ENCODE peak calls at places on chromosomes 3 and 15, in six cellular contexts. T is omental fat pad; C is GDM1; O is A172; U is EL; Q is effector memory CD4-positive, alpha-beta T cell. S is an unnamed sample.

GRCh38 chr3:172065534-172065933 is 26.2 kb downstream of the FNDC3B start:
- DNase-seq in T (no peak), C (no peak), O (no peak), U (peak), Q (no peak), S (peak)

GRCh38 chr15:86743283-86743903 is 663.7 kb downstream of the AGBL1 start:
- DNase-seq in T (no peak), C (peak), O (peak), U (no peak), Q (peak), S (peak)

GRCh38 chr3:183613366-183614293 is 21.8 kb upstream of the KLHL24 start:
- DNase-seq in T (no peak), C (no peak), O (no peak), U (no peak), Q (no peak), S (no peak)

GRCh38 chr3:126342991-126343661 is 14.1 kb downstream of the KLF15 start:
- DNase-seq in T (no peak), C (no peak), O (no peak), U (peak), Q (no peak), S (peak)

GRCh38 chr3:39432342-39432741 is 25.8 kb downstream of the RPSA start:
- DNase-seq in T (no peak), C (no peak), O (peak), U (no peak), Q (no peak), S (no peak)

GRCh38 chr3:192915306-192915705 is 2.4 kb downstream of the MB21D2 start:
- DNase-seq in T (no peak), C (no peak), O (peak), U (peak), Q (no peak), S (peak)

GRCh38 chr15:93321881-93322282 is 232.9 kb upstream of the RGMA start:
- DNase-seq in T (no peak), C (no peak), O (peak), U (no peak), Q (no peak), S (no peak)

GRCh38 chr3:42224658-42225421 is 41.1 kb downstream of the CCK start:
- DNase-seq in T (no peak), C (no peak), O (no peak), U (no peak), Q (no peak), S (no peak)

GRCh38 chr3:63652066-63652725 is at the start of gene SNTN:
- DNase-seq in T (no peak), C (no peak), O (no peak), U (no peak), Q (no peak), S (no peak)

GRCh38 chr15:77615472-77615871 is 17.2 kb downstream of the LINGO1 start:
- DNase-seq in T (no peak), C (no peak), O (no peak), U (no peak), Q (no peak), S (no peak)

GRCh38 chr3:171088984-171089754 is 62.6 kb upstream of the SLC2A2 start:
- DNase-seq in T (no peak), C (no peak), O (peak), U (peak), Q (no peak), S (peak)

GRCh38 chr3:59573911-59574310 is 524.1 kb upstream of the CFAP20DC start:
- DNase-seq in T (peak), C (no peak), O (peak), U (peak), Q (no peak), S (peak)

GRCh38 chr15:71945012-71945411 is 134.7 kb downstream of the NR2E3 start:
- DNase-seq in T (no peak), C (no peak), O (no peak), U (no peak), Q (no peak), S (no peak)

GRCh38 chr3:147702499-147702898 is 293.3 kb downstream of the ZIC1 start:
- DNase-seq in T (no peak), C (no peak), O (no peak), U (no peak), Q (no peak), S (peak)

GRCh38 chr3:135050536-135050935 is 255.5 kb downstream of the EPHB1 start:
- DNase-seq in T (no peak), C (no peak), O (no peak), U (no peak), Q (no peak), S (no peak)

GRCh38 chr3:126464997-126465396 is 10.7 kb downstream of the ZXDC start:
- DNase-seq in T (no peak), C (no peak), O (no peak), U (no peak), Q (no peak), S (no peak)

GRCh38 chr15:36811903-36812302 is 232.5 kb downstream of the CDIN1 start:
- DNase-seq in T (no peak), C (no peak), O (no peak), U (no peak), Q (no peak), S (no peak)

GRCh38 chr3:43194490-43195115 is 88.7 kb upstream of the POMGNT2 start:
- DNase-seq in T (no peak), C (no peak), O (no peak), U (no peak), Q (no peak), S (no peak)

GRCh38 chr15:69953816-69954215 is 143.9 kb downstream of the TLE3 start:
- DNase-seq in T (no peak), C (no peak), O (no peak), U (no peak), Q (no peak), S (no peak)

GRCh38 chr3:111859061-111859973 is at the start of gene PHLDB2:
- DNase-seq in T (no peak), C (no peak), O (peak), U (peak), Q (peak), S (peak)

GRCh38 chr3:127145266-127145665 is 47.7 kb upstream of the PRR23E start:
- DNase-seq in T (no peak), C (no peak), O (no peak), U (no peak), Q (no peak), S (no peak)

GRCh38 chr15:49255966-49256759 is 86.1 kb downstream of the GALK2 start:
- DNase-seq in T (no peak), C (no peak), O (no peak), U (no peak), Q (no peak), S (no peak)

GRCh38 chr15:44568338-44568737 is 31.4 kb downstream of the EIF3J start:
- DNase-seq in T (no peak), C (no peak), O (no peak), U (no peak), Q (no peak), S (peak)

GRCh38 chr3:179272385-179272784 is 21.5 kb upstream of the KCNMB3 start:
- DNase-seq in T (no peak), C (no peak), O (no peak), U (peak), Q (no peak), S (peak)

GRCh38 chr3:186454881-186455703 is 89.1 kb downstream of the CRYGS start:
- DNase-seq in T (no peak), C (no peak), O (peak), U (no peak), Q (no peak), S (no peak)

GRCh38 chr3:76631251-76631650 is 408.6 kb upstream of the ROBO2 start:
- DNase-seq in T (no peak), C (no peak), O (no peak), U (no peak), Q (no peak), S (no peak)

GRCh38 chr15:81050806-81051205 is 50.1 kb downstream of the TLNRD1 start:
- DNase-seq in T (no peak), C (no peak), O (no peak), U (no peak), Q (no peak), S (no peak)